ENCODE peak calls at places on chromosomes 1 and 21, in eight cellular contexts. One of them, this sample, is unnamed.

GRCh38 chr1:221335161-221336101 is 406.5 kb downstream of the DUSP10 start:
- DNase-seq in stomach: no peak
- DNase-seq in CD8-positive, alpha-beta memory T cell: no peak
- DNase-seq in hepatocyte: peak; percentile 13
- DNase-seq in lung: no peak
- DNase-seq in body of pancreas: peak; percentile 24
- DNase-seq in adrenal gland: peak; percentile 67
- DNase-seq in CD4-positive, alpha-beta T cell: no peak
- DNase-seq in this sample: peak; percentile 79

GRCh38 chr1:65059930-65060538 is 88.0 kb upstream of the AK4 start:
- DNase-seq in lung: no peak
- DNase-seq in stomach: no peak
- DNase-seq in adrenal gland: no peak
- DNase-seq in body of pancreas: no peak
- DNase-seq in CD8-positive, alpha-beta memory T cell: no peak
- DNase-seq in hepatocyte: peak; percentile 34
- DNase-seq in CD4-positive, alpha-beta T cell: no peak
- DNase-seq in this sample: no peak

GRCh38 chr1:91828583-91829281 is 57.2 kb downstream of the TGFBR3 start:
- DNase-seq in hepatocyte: no peak
- DNase-seq in adrenal gland: no peak
- DNase-seq in stomach: no peak
- DNase-seq in CD4-positive, alpha-beta T cell: no peak
- DNase-seq in CD8-positive, alpha-beta memory T cell: no peak
- DNase-seq in lung: no peak
- DNase-seq in body of pancreas: peak; percentile 79
- DNase-seq in this sample: no peak

GRCh38 chr1:175576870-175577269 is 166.5 kb downstream of the TNR start:
- DNase-seq in CD4-positive, alpha-beta T cell: no peak
- DNase-seq in CD8-positive, alpha-beta memory T cell: no peak
- DNase-seq in lung: no peak
- DNase-seq in adrenal gland: no peak
- DNase-seq in stomach: no peak
- DNase-seq in hepatocyte: no peak
- DNase-seq in body of pancreas: no peak
- DNase-seq in this sample: no peak

GRCh38 chr1:41428736-41429640 is 55.5 kb downstream of the EDN2 start:
- DNase-seq in CD4-positive, alpha-beta T cell: no peak
- DNase-seq in CD8-positive, alpha-beta memory T cell: no peak
- DNase-seq in lung: no peak
- DNase-seq in stomach: no peak
- DNase-seq in body of pancreas: no peak
- DNase-seq in adrenal gland: no peak
- DNase-seq in hepatocyte: no peak
- DNase-seq in this sample: peak; percentile 61

GRCh38 chr1:107389410-107390075 is 248.7 kb downstream of the NTNG1 start:
- DNase-seq in CD4-positive, alpha-beta T cell: no peak
- DNase-seq in hepatocyte: no peak
- DNase-seq in body of pancreas: no peak
- DNase-seq in lung: no peak
- DNase-seq in CD8-positive, alpha-beta memory T cell: no peak
- DNase-seq in adrenal gland: no peak
- DNase-seq in stomach: no peak
- DNase-seq in this sample: no peak

GRCh38 chr1:199612976-199613774 is 414.3 kb upstream of the NR5A2 start:
- DNase-seq in stomach: no peak
- DNase-seq in hepatocyte: no peak
- DNase-seq in lung: no peak
- DNase-seq in adrenal gland: no peak
- DNase-seq in CD8-positive, alpha-beta memory T cell: no peak
- DNase-seq in CD4-positive, alpha-beta T cell: no peak
- DNase-seq in body of pancreas: no peak
- DNase-seq in this sample: no peak

GRCh38 chr1:225777058-225777582 is 506 bp upstream of the SRP9 start:
- DNase-seq in adrenal gland: no peak
- DNase-seq in body of pancreas: no peak
- DNase-seq in hepatocyte: no peak
- DNase-seq in CD8-positive, alpha-beta memory T cell: peak; percentile 12
- DNase-seq in CD4-positive, alpha-beta T cell: no peak
- DNase-seq in stomach: no peak
- DNase-seq in lung: no peak
- DNase-seq in this sample: no peak

GRCh38 chr21:20968391-20968790 is 29.8 kb upstream of the NCAM2 start:
- DNase-seq in adrenal gland: no peak
- DNase-seq in stomach: no peak
- DNase-seq in lung: no peak
- DNase-seq in CD8-positive, alpha-beta memory T cell: no peak
- DNase-seq in hepatocyte: no peak
- DNase-seq in CD4-positive, alpha-beta T cell: no peak
- DNase-seq in body of pancreas: no peak
- DNase-seq in this sample: no peak

GRCh38 chr1:18556364-18556763 is 74.3 kb upstream of the PAX7 start:
- DNase-seq in lung: no peak
- DNase-seq in body of pancreas: no peak
- DNase-seq in adrenal gland: no peak
- DNase-seq in CD4-positive, alpha-beta T cell: no peak
- DNase-seq in CD8-positive, alpha-beta memory T cell: no peak
- DNase-seq in hepatocyte: no peak
- DNase-seq in stomach: no peak
- DNase-seq in this sample: peak; percentile 40
- H3K27me3 ChIP-seq in lung: peaks cover 9% of the 10 kb centered on the region
- H3K27me3 ChIP-seq in body of pancreas: no peaks in the 10 kb centered on the region
- H3K27me3 ChIP-seq in adrenal gland: peaks cover 37% of the 10 kb centered on the region
- H3K27me3 ChIP-seq in CD4-positive, alpha-beta T cell: peaks cover 35% of the 10 kb centered on the region
- H3K27me3 ChIP-seq in CD8-positive, alpha-beta memory T cell: peaks cover 8% of the 10 kb centered on the region
- H3K27me3 ChIP-seq in hepatocyte: peaks cover 41% of the 10 kb centered on the region
- H3K27me3 ChIP-seq in stomach: peaks cover 5% of the 10 kb centered on the region
- H3K27me3 ChIP-seq in this sample: peaks cover 16% of the 10 kb centered on the region

GRCh38 chr1:27686223-27686990 is 14.4 kb upstream of the IFI6 start:
- DNase-seq in body of pancreas: no peak
- DNase-seq in adrenal gland: no peak
- DNase-seq in lung: no peak
- DNase-seq in hepatocyte: peak; percentile 65
- DNase-seq in stomach: peak; percentile 81
- DNase-seq in CD8-positive, alpha-beta memory T cell: no peak
- DNase-seq in CD4-positive, alpha-beta T cell: no peak
- DNase-seq in this sample: peak; percentile 77

GRCh38 chr1:27690205-27690604 is 18.2 kb upstream of the IFI6 start:
- DNase-seq in CD8-positive, alpha-beta memory T cell: no peak
- DNase-seq in adrenal gland: no peak
- DNase-seq in body of pancreas: no peak
- DNase-seq in stomach: no peak
- DNase-seq in CD4-positive, alpha-beta T cell: no peak
- DNase-seq in hepatocyte: no peak
- DNase-seq in lung: no peak
- DNase-seq in this sample: no peak

GRCh38 chr1:27687906-27688305 is 15.9 kb upstream of the IFI6 start:
- DNase-seq in stomach: no peak
- DNase-seq in adrenal gland: no peak
- DNase-seq in lung: no peak
- DNase-seq in body of pancreas: no peak
- DNase-seq in hepatocyte: no peak
- DNase-seq in CD4-positive, alpha-beta T cell: no peak
- DNase-seq in CD8-positive, alpha-beta memory T cell: no peak
- DNase-seq in this sample: no peak

GRCh38 chr1:27684176-27684575 is 12.2 kb upstream of the IFI6 start:
- DNase-seq in lung: no peak
- DNase-seq in adrenal gland: no peak
- DNase-seq in CD4-positive, alpha-beta T cell: no peak
- DNase-seq in hepatocyte: no peak
- DNase-seq in CD8-positive, alpha-beta memory T cell: no peak
- DNase-seq in stomach: no peak
- DNase-seq in body of pancreas: no peak
- DNase-seq in this sample: no peak

DNA sequence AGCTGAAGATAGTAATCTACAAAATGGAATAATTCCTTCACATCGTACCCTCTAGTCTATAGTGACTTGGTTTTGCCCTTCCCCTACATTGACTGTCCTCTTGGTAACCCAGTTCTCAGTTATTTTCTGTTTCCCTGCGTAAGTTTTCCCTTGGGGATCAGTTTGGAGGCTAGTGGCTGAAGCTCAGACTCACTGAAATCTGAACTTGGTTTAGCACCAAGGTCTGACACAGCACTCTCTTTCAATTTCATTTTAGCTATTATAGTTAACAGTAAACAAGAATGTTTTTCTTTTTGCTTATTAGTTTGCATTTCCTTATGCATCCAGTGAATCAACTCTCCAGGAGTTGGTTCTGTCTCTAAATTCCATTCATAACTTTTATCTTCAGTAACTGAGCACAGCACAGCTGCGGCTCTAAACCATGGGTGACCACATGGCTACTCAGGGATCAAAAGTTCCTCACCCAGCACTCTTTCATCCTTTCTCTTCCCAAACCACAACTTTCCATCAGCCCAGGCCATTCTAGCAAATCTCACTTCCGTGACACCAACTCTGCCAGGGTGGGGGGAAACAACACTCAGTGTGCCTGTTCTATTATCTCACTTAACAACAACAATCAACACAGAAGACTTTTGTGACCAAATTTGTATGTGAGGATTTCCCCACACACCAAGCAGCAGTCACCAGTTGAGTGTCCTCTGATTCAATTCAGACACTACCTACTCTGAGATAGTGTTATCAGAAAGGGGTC is 17.6 kb upstream of the IFI6 start:
- DNase-seq in stomach: no peak
- DNase-seq in CD4-positive, alpha-beta T cell: no peak
- DNase-seq in lung: no peak
- DNase-seq in body of pancreas: no peak
- DNase-seq in CD8-positive, alpha-beta memory T cell: no peak
- DNase-seq in adrenal gland: no peak
- DNase-seq in hepatocyte: no peak
- DNase-seq in this sample: peak; percentile 70
- H3K27me3 ChIP-seq in stomach: no peaks in the 10 kb centered on the region
- H3K27me3 ChIP-seq in CD4-positive, alpha-beta T cell: no peaks in the 10 kb centered on the region
- H3K27me3 ChIP-seq in lung: no peaks in the 10 kb centered on the region
- H3K27me3 ChIP-seq in body of pancreas: no peaks in the 10 kb centered on the region
- H3K27me3 ChIP-seq in CD8-positive, alpha-beta memory T cell: no peaks in the 10 kb centered on the region
- H3K27me3 ChIP-seq in adrenal gland: no peaks in the 10 kb centered on the region
- H3K27me3 ChIP-seq in hepatocyte: no peaks in the 10 kb centered on the region
- H3K27me3 ChIP-seq in this sample: no peaks in the 10 kb centered on the region

DNA sequence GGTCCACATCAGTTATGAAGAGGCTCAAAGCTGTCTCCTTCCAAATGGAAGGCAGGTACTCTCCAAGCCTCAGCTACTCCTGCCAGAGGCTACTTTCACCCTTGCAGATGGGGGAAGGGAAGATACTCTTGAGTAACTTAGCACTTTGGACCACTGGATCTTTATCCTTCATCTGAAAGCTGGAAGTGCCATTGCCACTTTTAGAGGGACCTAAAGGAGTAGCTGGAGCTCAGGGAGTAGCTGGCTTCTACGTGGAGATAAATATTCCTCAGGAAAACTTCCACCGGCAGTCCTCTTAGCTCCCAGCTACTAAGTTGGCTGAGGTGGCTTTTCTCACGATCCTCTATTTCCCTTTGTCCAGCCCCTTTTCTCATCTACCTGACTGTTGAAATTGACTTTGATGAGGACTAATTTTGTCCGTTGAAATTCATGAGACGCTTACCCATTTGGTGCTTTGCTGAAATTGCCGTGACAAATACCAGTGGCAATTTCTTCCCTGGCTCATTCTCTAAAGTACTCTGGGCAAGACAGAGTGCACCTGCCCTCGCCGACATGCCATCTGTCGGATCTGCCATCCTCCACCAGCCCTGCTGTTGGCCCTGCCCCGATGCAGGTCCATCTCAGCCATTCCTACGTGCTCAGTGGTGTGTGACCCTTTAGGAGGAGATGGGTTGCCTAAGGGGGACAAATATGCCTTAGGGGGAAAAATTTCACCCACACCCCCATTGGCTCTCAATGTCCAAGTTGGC is 13.6 kb downstream of the IGSF21 start:
- DNase-seq in body of pancreas: no peak
- DNase-seq in lung: no peak
- DNase-seq in hepatocyte: no peak
- DNase-seq in CD4-positive, alpha-beta T cell: no peak
- DNase-seq in CD8-positive, alpha-beta memory T cell: no peak
- DNase-seq in adrenal gland: no peak
- DNase-seq in stomach: no peak
- DNase-seq in this sample: no peak
- H3K27me3 ChIP-seq in body of pancreas: no peaks in the 10 kb centered on the region
- H3K27me3 ChIP-seq in lung: peaks cover 3% of the 10 kb centered on the region
- H3K27me3 ChIP-seq in hepatocyte: peaks cover 43% of the 10 kb centered on the region
- H3K27me3 ChIP-seq in CD4-positive, alpha-beta T cell: peaks cover 19% of the 10 kb centered on the region
- H3K27me3 ChIP-seq in CD8-positive, alpha-beta memory T cell: no peaks in the 10 kb centered on the region
- H3K27me3 ChIP-seq in adrenal gland: peaks cover 5% of the 10 kb centered on the region
- H3K27me3 ChIP-seq in stomach: no peaks in the 10 kb centered on the region
- H3K27me3 ChIP-seq in this sample: no peaks in the 10 kb centered on the region

GRCh38 chr1:50335914-50336313 is 87.3 kb downstream of the DMRTA2 start:
- DNase-seq in body of pancreas: no peak
- DNase-seq in adrenal gland: no peak
- DNase-seq in CD8-positive, alpha-beta memory T cell: no peak
- DNase-seq in lung: no peak
- DNase-seq in hepatocyte: no peak
- DNase-seq in stomach: no peak
- DNase-seq in CD4-positive, alpha-beta T cell: no peak
- DNase-seq in this sample: no peak

GRCh38 chr1:50333595-50333974 is 89.7 kb downstream of the DMRTA2 start:
- DNase-seq in CD4-positive, alpha-beta T cell: peak; percentile 12
- DNase-seq in adrenal gland: peak; percentile 63
- DNase-seq in lung: peak; percentile 34
- DNase-seq in CD8-positive, alpha-beta memory T cell: peak; percentile 22
- DNase-seq in body of pancreas: peak; percentile 52
- DNase-seq in stomach: peak; percentile 45
- DNase-seq in hepatocyte: peak; percentile 78
- DNase-seq in this sample: no peak

GRCh38 chr1:50329332-50329932 is 93.8 kb downstream of the DMRTA2 start:
- DNase-seq in CD4-positive, alpha-beta T cell: no peak
- DNase-seq in hepatocyte: no peak
- DNase-seq in lung: no peak
- DNase-seq in stomach: no peak
- DNase-seq in adrenal gland: no peak
- DNase-seq in CD8-positive, alpha-beta memory T cell: no peak
- DNase-seq in body of pancreas: peak; percentile 56
- DNase-seq in this sample: no peak

GRCh38 chr1:50335036-50335435 is 88.2 kb downstream of the DMRTA2 start:
- DNase-seq in CD4-positive, alpha-beta T cell: no peak
- DNase-seq in lung: no peak
- DNase-seq in CD8-positive, alpha-beta memory T cell: no peak
- DNase-seq in hepatocyte: no peak
- DNase-seq in adrenal gland: no peak
- DNase-seq in stomach: no peak
- DNase-seq in body of pancreas: no peak
- DNase-seq in this sample: no peak

DNA sequence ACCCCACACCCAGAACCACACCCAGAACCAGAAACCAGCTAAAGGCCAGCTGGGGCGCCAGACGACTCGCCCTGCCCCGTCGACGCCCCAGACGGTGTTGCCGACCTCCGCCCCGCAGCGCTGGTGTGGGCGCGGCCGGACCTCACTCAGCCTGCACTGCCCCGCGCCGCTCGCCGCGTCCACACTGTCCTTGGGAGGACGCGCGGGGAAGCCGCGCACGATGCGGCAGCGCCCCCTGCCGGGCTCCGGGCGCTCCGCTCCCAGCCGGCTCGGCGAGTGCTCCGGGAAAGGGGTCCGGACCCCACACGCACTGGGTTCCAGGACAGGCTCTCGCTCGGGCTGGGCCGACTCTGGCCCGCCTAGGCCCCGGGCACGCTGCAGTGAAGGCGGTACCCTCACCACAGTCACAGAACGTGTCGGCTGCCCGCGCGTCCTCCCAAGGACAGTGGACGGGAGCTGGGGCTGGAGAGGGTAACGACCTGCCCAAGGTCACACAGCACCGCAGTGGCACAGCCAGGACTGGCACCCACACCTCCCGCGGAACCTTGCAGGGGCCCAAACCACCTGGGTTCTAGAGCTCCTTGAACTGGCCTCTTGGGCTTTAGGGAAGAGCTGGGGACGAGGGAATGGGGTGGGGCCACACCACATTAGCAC is 90.2 kb downstream of the DMRTA2 start:
- DNase-seq in adrenal gland: peak; percentile 70
- DNase-seq in CD8-positive, alpha-beta memory T cell: peak; percentile 20
- DNase-seq in stomach: peak; percentile 40
- DNase-seq in body of pancreas: peak; percentile 53
- DNase-seq in hepatocyte: peak; percentile 84
- DNase-seq in lung: peak; percentile 45
- DNase-seq in CD4-positive, alpha-beta T cell: no peak
- DNase-seq in this sample: no peak
- H3K27me3 ChIP-seq in adrenal gland: no peaks in the 10 kb centered on the region
- H3K27me3 ChIP-seq in CD8-positive, alpha-beta memory T cell: peaks cover 9% of the 10 kb centered on the region
- H3K27me3 ChIP-seq in stomach: peaks cover 4% of the 10 kb centered on the region
- H3K27me3 ChIP-seq in body of pancreas: no peaks in the 10 kb centered on the region
- H3K27me3 ChIP-seq in hepatocyte: peaks cover 39% of the 10 kb centered on the region
- H3K27me3 ChIP-seq in lung: no peaks in the 10 kb centered on the region
- H3K27me3 ChIP-seq in CD4-positive, alpha-beta T cell: peaks cover 48% of the 10 kb centered on the region
- H3K27me3 ChIP-seq in this sample: no peaks in the 10 kb centered on the region

This sample was measured in SJCRH30.